ENCODE peak calls at places on chromosomes 4 and X, in five cellular contexts. B is GM23248, X is neural progenitor cell, H is HCT116, S is MM.1S. M is an unnamed sample.

GRCh38 chr4:106048250-106048931 is 153.1 kb downstream of the NPNT start:
- DNase-seq in B (no peak), X (peak), H (no peak), S (no peak), M (no peak)

GRCh38 chrX:40021647-40022046 is 76.1 kb downstream of the BCOR start:
- DNase-seq in B (no peak), X (no peak), H (no peak), S (no peak), M (peak)

GRCh38 chr4:15457401-15458201 is 12.1 kb upstream of the CC2D2A start:
- DNase-seq in B (peak), X (peak), H (no peak), S (peak), M (peak)

GRCh38 chr4:15982833-15983528 is 20.0 kb upstream of the FGFBP2 start:
- DNase-seq in B (peak), X (no peak), H (no peak), S (no peak), M (peak)

GRCh38 chr4:95285797-95286196 is 263.0 kb downstream of the UNC5C start:
- DNase-seq in B (no peak), X (no peak), H (no peak), S (no peak), M (no peak)

GRCh38 chr4:95510145-95510544 is 38.6 kb downstream of the UNC5C start:
- DNase-seq in B (peak), X (peak), H (no peak), S (no peak), M (peak)

GRCh38 chr4:5882947-5883346 is 9.9 kb downstream of the CRMP1 start:
- DNase-seq in B (no peak), X (no peak), H (no peak), S (no peak), M (peak)

GRCh38 chrX:132181364-132181763 is 37.9 kb downstream of the RAP2C start:
- DNase-seq in B (no peak), X (no peak), H (no peak), S (no peak), M (peak)

GRCh38 chr4:33561259-33561658 is 2683.1 kb downstream of the ARAP2 start:
- DNase-seq in B (no peak), X (no peak), H (no peak), S (no peak), M (no peak)

GRCh38 chrX:119502727-119503483 is 34.7 kb downstream of the SLC25A5 start:
- DNase-seq in B (peak), X (no peak), H (no peak), S (no peak), M (peak)

GRCh38 chrX:8848921-8849320 is 47.7 kb upstream of the FAM9A start:
- DNase-seq in B (peak), X (no peak), H (no peak), S (no peak), M (peak)

GRCh38 chrX:126064901-126065541 is 101.1 kb downstream of the DCAF12L2 start:
- DNase-seq in B (no peak), X (no peak), H (no peak), S (no peak), M (no peak)

GRCh38 chrX:2272337-2272736 is 228.4 kb downstream of the DHRSX start:
- DNase-seq in B (no peak), X (peak), H (no peak), S (no peak), M (no peak)

GRCh38 chr4:7044415-7044930 is 1.3 kb downstream of the TADA2B start:
- DNase-seq in B (peak), X (peak), H (no peak), S (no peak), M (no peak)

GRCh38 chr4:89434364-89434988 is 126.9 kb upstream of the GPRIN3 start:
- DNase-seq in B (peak), X (peak), H (peak), S (peak), M (peak)

GRCh38 chrX:22699591-22700091 is 300.1 kb upstream of the DDX53 start:
- DNase-seq in B (peak), X (no peak), H (no peak), S (no peak), M (peak)

GRCh38 chr4:185524888-185525863 is 10.1 kb downstream of the PDLIM3 start:
- DNase-seq in B (no peak), X (no peak), H (no peak), S (no peak), M (peak)

GRCh38 chr4:26647523-26648224 is 63.8 kb downstream of the TBC1D19 start:
- DNase-seq in B (no peak), X (no peak), H (no peak), S (no peak), M (no peak)

GRCh38 chrX:71253253-71254091 is 468 bp downstream of the ZMYM3 start:
- DNase-seq in B (peak), X (peak), H (no peak), S (peak), M (peak)

GRCh38 chr4:167897116-167897515 is 195.2 kb upstream of the ANXA10 start:
- DNase-seq in B (no peak), X (peak), H (peak), S (no peak), M (no peak)

GRCh38 chr4:95838192-95838591 is 1.7 kb upstream of the PDHA2 start:
- DNase-seq in B (no peak), X (peak), H (no peak), S (no peak), M (no peak)

GRCh38 chr4:139710073-139710472 is 44.5 kb downstream of the MGST2 start:
- DNase-seq in B (peak), X (no peak), H (no peak), S (no peak), M (no peak)

GRCh38 chr4:185874516-185875230 is 62.7 kb upstream of the SORBS2 start:
- DNase-seq in B (peak), X (no peak), H (no peak), S (no peak), M (peak)

DNA sequence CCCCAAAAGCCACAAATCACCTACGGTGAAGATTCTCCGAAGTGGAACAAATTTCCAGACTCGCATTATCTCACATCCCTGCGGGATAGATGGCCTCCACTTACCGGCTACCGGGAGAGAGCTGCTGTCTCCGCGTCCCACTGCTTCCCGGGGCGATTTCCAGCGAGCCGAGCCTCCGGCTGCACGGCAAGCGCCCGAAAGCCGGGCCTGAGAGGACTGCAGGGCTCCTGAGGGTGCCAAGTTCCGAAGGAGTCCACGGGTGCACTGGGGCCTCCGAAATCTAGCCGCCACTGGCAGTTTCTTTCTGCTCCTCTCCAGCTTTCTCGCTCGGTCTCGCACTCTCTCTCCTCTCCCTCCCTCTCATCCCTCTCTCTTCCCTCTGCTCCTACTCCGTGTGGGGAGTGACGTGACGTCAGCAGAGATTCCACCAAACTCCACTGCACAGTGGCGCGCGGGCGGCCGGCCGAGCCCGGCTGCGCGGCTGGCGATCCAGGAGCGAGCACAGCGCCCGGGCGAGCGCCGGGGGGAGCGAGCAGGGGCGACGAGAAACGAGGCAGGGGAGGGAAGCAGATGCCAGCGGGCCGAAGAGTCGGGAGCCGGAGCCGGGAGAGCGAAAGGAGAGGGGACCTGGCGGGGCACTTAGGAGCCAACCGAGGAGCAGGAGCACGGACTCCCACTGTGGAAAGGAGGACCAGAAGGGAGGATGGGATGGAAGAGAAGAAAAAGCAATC is 14.0 kb upstream of the PITX2 start:
- DNase-seq in B (peak), X (peak), H (peak), S (no peak), M (no peak)
- TF ChIP-seq EZH2 in B (no peak), X (peak), H (no peak), S (no peak), M (no peak)

GRCh38 chr4:66602622-66603021 is 932.3 kb upstream of the EPHA5 start:
- DNase-seq in B (no peak), X (no peak), H (no peak), S (no peak), M (no peak)
- TF ChIP-seq EZH2phosphoT487 in B (no peak), X (no peak), H (no peak), S (no peak), M (no peak)

GRCh38 chr4:76950846-76951321 is 1.3 kb downstream of the SEPTIN11 start:
- DNase-seq in B (peak), X (peak), H (no peak), S (peak), M (peak)
- H3K9ac ChIP-seq in B (peak), X (peak), H (peak), S (peak), M (peak)

GRCh38 chrX:150362599-150363481 is at the start of gene MAMLD1:
- DNase-seq in B (peak), X (peak), H (peak), S (peak), M (peak)
- TF ChIP-seq EZH2 in B (no peak), X (peak), H (no peak), S (no peak), M (no peak)

GRCh38 chrX:109533005-109533404 is 3.6 kb upstream of the NXT2 start:
- DNase-seq in B (no peak), X (no peak), H (no peak), S (peak), M (no peak)
- TF ChIP-seq EZH2phosphoT487 in B (no peak), X (no peak), H (no peak), S (no peak), M (no peak)

GRCh38 chr4:20805716-20806115 is 105.5 kb downstream of the PACRGL start:
- DNase-seq in B (no peak), X (no peak), H (no peak), S (no peak), M (peak)

GRCh38 chr4:20813698-20814097 is 113.4 kb downstream of the PACRGL start:
- DNase-seq in B (peak), X (no peak), H (no peak), S (no peak), M (no peak)

GRCh38 chr4:20809796-20810195 is 109.5 kb downstream of the PACRGL start:
- DNase-seq in B (no peak), X (no peak), H (peak), S (no peak), M (peak)
- H3K9ac ChIP-seq in B (no peak), X (no peak), H (no peak), S (no peak), M (no peak)